ENCODE peak calls at places on chromosomes 4 and X, in four cellular contexts. F is GM12891, Z is GM12878, Q is K562. R is an unnamed sample.

GRCh38 chrX:134459683-134460004 is 321 bp upstream of the HPRT1 start:
- DNase-seq in Z (no peak), Q (no peak), F (no peak), R (no peak)

GRCh38 chrX:119760026-119760902 is 1.9 kb downstream of the SOWAHD start:
- DNase-seq in Q (no peak), F (no peak), Z (no peak), R (peak; percentile 56)

GRCh38 chr4:109067509-109068205 is 234.8 kb downstream of the COL25A1 start:
- DNase-seq in Z (no peak), Q (peak; percentile 12), F (no peak), R (no peak)

GRCh38 chrX:135498236-135498635 is 22.2 kb upstream of the INTS6L start:
- DNase-seq in Z (no peak), Q (no peak), F (no peak), R (no peak)

GRCh38 chr4:102036619-102037376 is 246.3 kb downstream of the BANK1 start:
- DNase-seq in F (no peak), Z (no peak), Q (no peak), R (no peak)

GRCh38 chrX:115960440-115961084 is 210.0 kb upstream of the AGTR2 start:
- DNase-seq in Q (no peak), Z (no peak), F (no peak), R (no peak)

GRCh38 chr4:20839957-20840356 is 139.7 kb downstream of the PACRGL start:
- DNase-seq in Q (no peak), F (no peak), Z (no peak), R (no peak)

GRCh38 chr4:47471591-47471990 is 8.1 kb upstream of the COMMD8 start:
- DNase-seq in Q (no peak), F (no peak), Z (no peak), R (no peak)

GRCh38 chrX:19593684-19594083 is 78.4 kb upstream of the MAP3K15 start:
- DNase-seq in F (peak; percentile 7), Q (peak; percentile 20), Z (no peak), R (peak; percentile 14)

GRCh38 chrX:120016068-120016441 is 61.4 kb downstream of the RHOXF2B start:
- DNase-seq in F (no peak), Z (no peak), Q (no peak), R (no peak)

GRCh38 chrX:135528274-135528673 is 7.8 kb downstream of the INTS6L start:
- DNase-seq in Z (no peak), Q (no peak), F (no peak), R (no peak)

GRCh38 chr4:154779362-154779947 is 1.6 kb upstream of the RBM46 start:
- DNase-seq in F (no peak), Q (peak; percentile 14), Z (no peak), R (no peak)

GRCh38 chr4:36944227-36944626 is 300.3 kb upstream of the NWD2 start:
- DNase-seq in Q (no peak), F (no peak), Z (no peak), R (no peak)

GRCh38 chr4:60648774-60649173 is 551.4 kb upstream of the ADGRL3 start:
- DNase-seq in Z (no peak), Q (no peak), F (no peak), R (no peak)

GRCh38 chr4:134935320-134935719 is 733.7 kb upstream of the PABPC4L start:
- DNase-seq in Q (peak; percentile 10), Z (no peak), F (no peak), R (peak; percentile 16)

GRCh38 chrX:101659601-101660063 is at the start of gene ARMCX2:
- DNase-seq in F (peak; percentile 25), Z (no peak), Q (no peak), R (no peak)

GRCh38 chrX:9153299-9153698 is 119.4 kb upstream of the FAM9B start:
- DNase-seq in F (no peak), Q (no peak), Z (no peak), R (no peak)

GRCh38 chr4:55397024-55397520 is 1.3 kb downstream of the TMEM165 start:
- DNase-seq in F (no peak), Q (peak; percentile 43), Z (no peak), R (no peak)

GRCh38 chr4:88244821-88245579 is 39.4 kb downstream of the PPM1K start:
- DNase-seq in Z (no peak), F (peak; percentile 21), Q (peak; percentile 3), R (no peak)
- TF ChIP-seq SPI1 in Z (no peak), F (no peak), Q (no peak), R (no peak)

DNA sequence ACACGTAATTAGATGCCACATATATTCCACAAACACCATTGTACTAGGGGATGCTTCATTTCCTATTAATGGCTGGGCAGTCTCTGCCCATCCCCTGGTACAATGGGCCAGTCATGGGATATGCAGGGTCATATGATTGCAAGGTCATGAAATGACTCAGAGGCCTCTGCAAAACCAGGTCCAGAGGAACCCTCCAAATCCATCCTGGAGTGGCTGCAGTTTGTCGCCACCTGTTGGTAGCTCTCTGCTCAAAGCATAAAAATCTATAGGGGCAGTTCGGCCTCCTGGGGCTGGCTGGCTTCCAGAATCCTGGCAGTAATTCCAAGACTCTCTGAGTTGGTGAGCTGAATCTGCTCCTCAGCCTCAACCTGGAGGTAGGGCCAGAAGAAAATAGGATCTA is 22.9 kb upstream of the PUDP start:
- DNase-seq in Q (peak; percentile 64), Z (no peak), F (no peak), R (no peak)
- TF ChIP-seq SPI1 in Q (no peak), Z (no peak), F (no peak), R (no peak)

GRCh38 chr4:67570537-67570936 is 12.0 kb downstream of the STAP1 start:
- DNase-seq in F (no peak), Z (no peak), Q (no peak), R (no peak)
- TF ChIP-seq SPI1 in F (no peak), Z (no peak), Q (no peak), R (no peak)

DNA sequence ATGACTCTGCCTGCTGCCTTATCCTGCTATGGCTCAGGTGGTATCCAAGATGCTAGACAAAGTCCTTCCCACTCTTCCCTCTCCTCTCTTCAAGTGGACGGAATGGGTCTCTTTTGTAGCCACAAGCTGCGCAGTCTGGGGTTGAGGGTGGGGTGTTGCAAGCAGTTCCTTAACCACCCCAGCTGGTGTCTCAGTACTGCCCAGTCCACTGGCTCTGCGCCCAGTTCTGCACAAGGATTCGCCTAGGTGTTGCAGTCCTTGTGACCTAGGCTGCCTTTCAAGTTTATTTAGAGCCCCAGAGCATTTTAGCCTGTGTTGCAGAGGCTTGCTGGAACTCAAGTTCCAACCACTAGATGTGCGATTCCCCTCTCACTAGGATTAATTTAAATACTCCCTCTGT is 120.7 kb downstream of the NEXMIF start:
- DNase-seq in F (no peak), Q (no peak), Z (no peak), R (no peak)
- TF ChIP-seq SPI1 in F (no peak), Q (no peak), Z (no peak), R (no peak)

R was measured in HL-60.